ENCODE peak calls at places on chromosomes 11 and 22, in nine cellular contexts. T is NCI-H1105 treated with DMSO at 0.1 percent for 48 hours; G is mesendoderm; D is fibroblast of lung; M is stimulated activated CD4-positive, alpha-beta T cell treated with anti-CD3 and anti-CD28 coated beads, Interleukin-4, amount 100 ng/mL, for 48 hours; X is iPS DF 6.9; I is MV-4-11; Q is stimulated activated CD8-positive, alpha-beta memory T cell treated with anti-CD3 and anti-CD28 coated beads, Interleukin-4, amount 100 ng/mL, for 4 hours; B is activated effector memory CD4-positive, alpha-beta T cell treated with anti-CD3 and anti-CD28 coated beads, Interleukin-2, amount 50 U/mL, for 16 hours. Y is an unnamed sample.

GRCh38 chr11:35276396-35276795 is 137.4 kb downstream of the CD44 start:
- DNase-seq in Q (no peak), D (peak), B (no peak), M (no peak), T (no peak), I (no peak), X (no peak), G (no peak), Y (no peak)

GRCh38 chr11:8271106-8271886 is 7.6 kb upstream of the LMO1 start:
- DNase-seq in I (no peak), B (peak), T (no peak), Q (no peak), D (no peak), M (no peak), G (no peak), X (no peak), Y (no peak)

GRCh38 chr11:112745958-112746357 is 215.3 kb upstream of the NCAM1 start:
- DNase-seq in B (no peak), T (no peak), M (no peak), D (no peak), X (no peak), Q (no peak), I (no peak), G (no peak), Y (no peak)

GRCh38 chr11:127649958-127650357 is 649.4 kb upstream of the KIRREL3 start:
- DNase-seq in I (no peak), X (no peak), Q (no peak), G (no peak), B (no peak), T (no peak), M (no peak), D (no peak), Y (no peak)

GRCh38 chr11:35682230-35683195 is 19.9 kb downstream of the TRIM44 start:
- DNase-seq in T (peak), B (no peak), X (no peak), G (peak), D (peak), Q (no peak), I (no peak), M (no peak), Y (peak)

GRCh38 chr11:47340980-47341775 is 11.3 kb downstream of the MYBPC3 start:
- DNase-seq in Q (no peak), G (no peak), X (no peak), M (no peak), B (no peak), T (no peak), D (no peak), I (no peak), Y (no peak)

GRCh38 chr22:47114813-47115517 is 352.5 kb downstream of the TBC1D22A start:
- DNase-seq in X (no peak), T (no peak), B (peak), I (no peak), Q (no peak), G (no peak), M (no peak), D (no peak), Y (no peak)

GRCh38 chr11:12377824-12378593 is 638 bp downstream of the PARVA start:
- DNase-seq in X (no peak), D (peak), G (peak), Q (no peak), T (peak), M (no peak), I (no peak), B (peak), Y (peak)

GRCh38 chr11:76635991-76636520 is 34.5 kb downstream of the LRRC32 start:
- DNase-seq in T (no peak), M (no peak), I (no peak), X (no peak), Q (no peak), G (no peak), D (no peak), B (no peak), Y (no peak)

GRCh38 chr11:65546217-65546958 is 11.8 kb downstream of the LTBP3 start:
- DNase-seq in G (peak), D (no peak), B (peak), I (peak), M (peak), T (peak), Q (peak), X (no peak), Y (peak)

GRCh38 chr11:80146231-80146630 is 705.4 kb upstream of the TENM4 start:
- DNase-seq in T (peak), G (no peak), X (no peak), D (peak), B (no peak), I (no peak), Q (no peak), M (no peak), Y (no peak)

GRCh38 chr11:10495464-10495786 is 40.4 kb downstream of the AMPD3 start:
- DNase-seq in B (peak), X (no peak), I (no peak), G (no peak), D (no peak), Q (no peak), T (no peak), M (no peak), Y (no peak)

GRCh38 chr11:105937738-105938137 is 84.3 kb downstream of the MSANTD4 start:
- DNase-seq in X (no peak), G (peak), M (no peak), Q (no peak), D (peak), B (no peak), T (no peak), I (no peak), Y (peak)

GRCh38 chr11:72781313-72782080 is 12.3 kb downstream of the STARD10 start:
- DNase-seq in X (no peak), I (no peak), T (peak), G (peak), M (peak), B (peak), D (no peak), Q (peak), Y (peak)